ENCODE peak calls at places on chromosomes 3 and 15, in four cellular contexts. One of them, this sample, is unnamed.

GRCh38 chr15:92091155-92091734 is 237.7 kb downstream of the SLCO3A1 start:
- DNase-seq in HepG2: peak
- DNase-seq in HCT116: peak
- DNase-seq in H1: no peak
- DNase-seq in this sample: peak

GRCh38 chr3:188947983-188948657 is 223.7 kb upstream of the TPRG1 start:
- DNase-seq in HepG2: no peak
- DNase-seq in HCT116: peak
- DNase-seq in H1: peak
- DNase-seq in this sample: peak

GRCh38 chr3:88618121-88618645 is 468.4 kb downstream of the C3orf38 start:
- DNase-seq in HepG2: no peak
- DNase-seq in H1: no peak
- DNase-seq in HCT116: no peak
- DNase-seq in this sample: no peak

GRCh38 chr3:194450341-194450740 is 36.5 kb downstream of the ATP13A3 start:
- DNase-seq in HCT116: no peak
- DNase-seq in HepG2: no peak
- DNase-seq in H1: no peak
- DNase-seq in this sample: no peak

GRCh38 chr15:58114812-58115211 is 23.4 kb upstream of the AQP9 start:
- DNase-seq in HCT116: no peak
- DNase-seq in H1: no peak
- DNase-seq in HepG2: no peak
- DNase-seq in this sample: no peak

GRCh38 chr15:91032919-91033803 is 10.8 kb upstream of the VPS33B start:
- DNase-seq in HepG2: peak
- DNase-seq in H1: peak
- DNase-seq in HCT116: peak
- DNase-seq in this sample: peak

GRCh38 chr15:82538961-82539689 is 1.1 kb downstream of the RPS17 start:
- DNase-seq in H1: no peak
- DNase-seq in HepG2: peak
- DNase-seq in HCT116: no peak
- DNase-seq in this sample: no peak

GRCh38 chr3:124995460-124995994 is 60.3 kb downstream of the HEG1 start:
- DNase-seq in H1: peak
- DNase-seq in HCT116: peak
- DNase-seq in HepG2: peak
- DNase-seq in this sample: peak

GRCh38 chr3:196600359-196600758 is 31.9 kb downstream of the FBXO45 start:
- DNase-seq in HepG2: no peak
- DNase-seq in HCT116: no peak
- DNase-seq in H1: no peak
- DNase-seq in this sample: no peak

GRCh38 chr3:84724877-84725276 is 233.9 kb upstream of the CADM2 start:
- DNase-seq in HepG2: no peak
- DNase-seq in HCT116: no peak
- DNase-seq in H1: no peak
- DNase-seq in this sample: no peak

GRCh38 chr3:123884993-123885392 is 861 bp upstream of the MYLK start:
- DNase-seq in H1: no peak
- DNase-seq in HCT116: no peak
- DNase-seq in HepG2: no peak
- DNase-seq in this sample: no peak

GRCh38 chr15:59674501-59674900 is 14.6 kb downstream of the BNIP2 start:
- DNase-seq in HCT116: no peak
- DNase-seq in H1: no peak
- DNase-seq in HepG2: no peak
- DNase-seq in this sample: no peak

GRCh38 chr3:159766563-159767185 is 222.0 kb upstream of the IL12A start:
- DNase-seq in HCT116: no peak
- DNase-seq in HepG2: no peak
- DNase-seq in H1: no peak
- DNase-seq in this sample: peak

GRCh38 chr15:76147906-76148553 is 88.2 kb downstream of the TMEM266 start:
- DNase-seq in HepG2: no peak
- DNase-seq in H1: no peak
- DNase-seq in HCT116: peak
- DNase-seq in this sample: peak

GRCh38 chr3:127853681-127854080 is 31.4 kb upstream of the MGLL start:
- DNase-seq in H1: no peak
- DNase-seq in HCT116: no peak
- DNase-seq in HepG2: peak
- DNase-seq in this sample: peak

GRCh38 chr3:53174346-53175250 is 13.6 kb downstream of the PRKCD start:
- DNase-seq in H1: no peak
- DNase-seq in HCT116: no peak
- DNase-seq in HepG2: no peak
- DNase-seq in this sample: no peak
- TF ChIP-seq JUND in H1: no peak
- TF ChIP-seq JUND in HCT116: no peak
- TF ChIP-seq JUND in HepG2: no peak
- TF ChIP-seq JUND in this sample: no peak

GRCh38 chr3:71456826-71457225 is 126.7 kb downstream of the FOXP1 start:
- DNase-seq in HepG2: no peak
- DNase-seq in H1: no peak
- DNase-seq in HCT116: no peak
- DNase-seq in this sample: no peak
- TF ChIP-seq JUND in HepG2: no peak
- TF ChIP-seq JUND in H1: no peak
- TF ChIP-seq JUND in HCT116: no peak
- TF ChIP-seq JUND in this sample: no peak

DNA sequence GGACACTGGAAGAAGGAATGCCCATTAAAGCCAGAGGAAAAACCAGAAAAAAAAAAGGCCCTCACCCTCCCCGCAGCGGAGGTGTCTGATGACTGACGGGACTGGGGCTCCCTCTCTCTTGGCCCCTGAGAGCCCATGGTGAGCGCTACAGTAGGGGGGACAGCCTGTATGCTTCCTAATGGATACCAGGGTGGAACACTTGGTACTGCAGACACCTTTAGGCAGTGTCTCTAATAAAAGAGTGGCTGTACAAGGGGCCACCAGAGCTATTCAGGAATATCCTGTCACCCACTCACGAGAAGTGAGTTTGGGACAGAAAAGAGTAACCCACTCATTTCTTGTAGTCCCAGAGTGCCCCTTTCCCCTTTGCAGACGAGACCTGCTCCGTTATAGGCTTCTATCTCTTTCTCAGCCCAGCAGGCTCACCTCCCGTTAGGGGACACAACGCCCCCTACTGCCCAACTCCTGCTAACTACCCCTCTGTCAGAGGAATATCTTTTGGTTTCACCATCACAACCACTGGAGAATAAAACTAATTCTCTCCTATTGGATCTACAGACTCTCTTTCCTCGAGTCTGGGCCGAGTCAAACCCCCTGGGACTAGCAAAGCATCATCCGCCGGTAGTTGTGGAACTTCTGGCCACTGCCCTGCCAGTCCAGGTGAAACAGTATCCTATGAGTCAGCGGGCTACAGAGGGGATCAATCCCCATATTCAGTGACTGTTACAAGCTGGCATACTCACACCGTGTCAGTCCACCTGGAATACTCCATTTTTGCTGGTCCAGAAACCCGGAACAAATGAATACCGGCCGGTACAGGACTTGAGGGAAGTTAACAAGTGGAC is 40.8 kb downstream of the ZBTB11 start:
- DNase-seq in HCT116: peak
- DNase-seq in HepG2: peak
- DNase-seq in H1: no peak
- DNase-seq in this sample: peak
- TF ChIP-seq JUND in HCT116: no peak
- TF ChIP-seq JUND in HepG2: no peak
- TF ChIP-seq JUND in H1: no peak
- TF ChIP-seq JUND in this sample: no peak

DNA sequence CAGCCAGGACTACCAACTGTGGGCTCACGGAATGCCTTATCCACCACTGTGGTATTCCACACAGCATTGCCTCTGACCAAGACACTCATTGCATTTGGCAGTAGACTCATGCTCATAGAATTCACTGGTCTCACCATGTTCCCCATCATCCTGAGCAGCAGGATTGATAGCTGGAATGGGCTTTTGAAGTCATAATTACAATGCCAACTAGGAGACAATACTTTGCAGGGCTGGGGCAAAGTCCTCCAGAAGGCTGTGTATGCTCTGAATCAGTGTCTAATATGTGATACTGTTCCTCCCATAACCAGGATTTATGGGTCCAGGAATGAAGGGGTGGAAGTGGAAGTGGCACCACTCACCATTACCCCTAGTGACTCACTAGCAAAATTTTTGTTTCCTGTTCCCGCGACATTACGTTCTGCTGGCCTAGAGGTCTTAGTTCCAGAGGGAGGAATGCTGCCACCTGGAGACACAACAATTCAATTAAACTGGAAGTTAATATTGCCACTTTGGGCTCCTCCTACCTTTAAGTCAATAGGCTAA is 58.6 kb upstream of the CCDC80 start:
- DNase-seq in H1: no peak
- DNase-seq in HCT116: peak
- DNase-seq in HepG2: no peak
- DNase-seq in this sample: peak
- TF ChIP-seq JUND in H1: no peak
- TF ChIP-seq JUND in HCT116: no peak
- TF ChIP-seq JUND in HepG2: no peak
- TF ChIP-seq JUND in this sample: no peak

GRCh38 chr3:168161696-168162095 is 66.0 kb upstream of the GOLIM4 start:
- DNase-seq in H1: no peak
- DNase-seq in HepG2: no peak
- DNase-seq in HCT116: no peak
- DNase-seq in this sample: no peak

GRCh38 chr3:168165390-168166269 is 69.9 kb upstream of the GOLIM4 start:
- DNase-seq in HepG2: peak
- DNase-seq in HCT116: peak
- DNase-seq in H1: no peak
- DNase-seq in this sample: peak

GRCh38 chr3:168157903-168158302 is 62.2 kb upstream of the GOLIM4 start:
- DNase-seq in HepG2: no peak
- DNase-seq in H1: no peak
- DNase-seq in HCT116: no peak
- DNase-seq in this sample: no peak

GRCh38 chr3:168159473-168159872 is 63.7 kb upstream of the GOLIM4 start:
- DNase-seq in HepG2: no peak
- DNase-seq in HCT116: no peak
- DNase-seq in H1: no peak
- DNase-seq in this sample: no peak

GRCh38 chr3:168162172-168162571 is 66.4 kb upstream of the GOLIM4 start:
- DNase-seq in HCT116: no peak
- DNase-seq in HepG2: no peak
- DNase-seq in H1: no peak
- DNase-seq in this sample: no peak
- TF ChIP-seq JUND in HCT116: no peak
- TF ChIP-seq JUND in HepG2: no peak
- TF ChIP-seq JUND in H1: no peak
- TF ChIP-seq JUND in this sample: no peak

GRCh38 chr3:44682182-44682896 is 30.1 kb upstream of the ZNF502 start:
- DNase-seq in HepG2: no peak
- DNase-seq in H1: no peak
- DNase-seq in HCT116: no peak
- DNase-seq in this sample: no peak

GRCh38 chr3:44674211-44674610 is 25.7 kb downstream of the ZNF35 start:
- DNase-seq in HepG2: no peak
- DNase-seq in HCT116: no peak
- DNase-seq in H1: no peak
- DNase-seq in this sample: no peak

GRCh38 chr3:44680921-44681455 is 31.5 kb upstream of the ZNF502 start:
- DNase-seq in HCT116: no peak
- DNase-seq in HepG2: no peak
- DNase-seq in H1: no peak
- DNase-seq in this sample: no peak

GRCh38 chr3:44678480-44679116 is 30.1 kb downstream of the ZNF35 start:
- DNase-seq in H1: no peak
- DNase-seq in HepG2: no peak
- DNase-seq in HCT116: no peak
- DNase-seq in this sample: no peak
- TF ChIP-seq JUND in H1: no peak
- TF ChIP-seq JUND in HepG2: no peak
- TF ChIP-seq JUND in HCT116: no peak
- TF ChIP-seq JUND in this sample: no peak

GRCh38 chr15:50044406-50044805 is 74.6 kb downstream of the ATP8B4 start:
- DNase-seq in HCT116: no peak
- DNase-seq in H1: no peak
- DNase-seq in HepG2: no peak
- DNase-seq in this sample: no peak

GRCh38 chr15:50044904-50045303 is 74.1 kb downstream of the ATP8B4 start:
- DNase-seq in HCT116: no peak
- DNase-seq in H1: no peak
- DNase-seq in HepG2: no peak
- DNase-seq in this sample: no peak

GRCh38 chr15:50046159-50046558 is 72.9 kb downstream of the ATP8B4 start:
- DNase-seq in HepG2: no peak
- DNase-seq in H1: no peak
- DNase-seq in HCT116: no peak
- DNase-seq in this sample: no peak

GRCh38 chr15:50049871-50050270 is 69.2 kb downstream of the ATP8B4 start:
- DNase-seq in H1: no peak
- DNase-seq in HCT116: no peak
- DNase-seq in HepG2: no peak
- DNase-seq in this sample: no peak

DNA sequence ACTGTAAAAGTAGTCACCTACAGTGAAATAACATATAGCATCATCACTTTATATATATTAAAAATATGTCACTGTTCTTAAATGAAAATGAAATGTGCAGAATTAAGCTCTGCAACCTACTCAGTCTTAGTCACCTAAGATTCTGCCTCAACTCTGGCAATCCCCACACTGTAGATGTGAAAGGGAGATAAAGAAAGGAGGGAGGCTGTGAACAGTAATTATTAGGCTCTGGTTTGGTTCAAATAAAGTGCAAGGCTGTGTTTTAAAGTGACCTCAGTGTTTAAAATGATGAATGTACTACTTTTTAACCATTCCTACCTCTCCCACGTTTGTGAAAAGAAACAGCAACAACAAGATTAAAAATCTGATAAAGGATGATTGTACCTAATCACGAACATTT is 72.2 kb downstream of the ATP8B4 start:
- DNase-seq in H1: no peak
- DNase-seq in HCT116: no peak
- DNase-seq in HepG2: no peak
- DNase-seq in this sample: no peak
- TF ChIP-seq JUND in H1: no peak
- TF ChIP-seq JUND in HCT116: no peak
- TF ChIP-seq JUND in HepG2: no peak
- TF ChIP-seq JUND in this sample: no peak